ENCODE peak calls at places on chromosomes 13 and 19, in four cellular contexts. B is CD8-positive, alpha-beta memory T cell; W is stimulated activated naive B cell treated with anti-CD40 and anti-IgM and Interleukin-4, amounts not matched to agents 10 μg/mL and 1 μg/mL and 100 μg/mL, for 72 hours; K is NCI-H1092. X is an unnamed sample.

GRCh38 chr13:113882266-113882627 is 18.4 kb upstream of the GAS6 start:
- DNase-seq in W (no peak), K (no peak), B (no peak), X (no peak)

GRCh38 chr19:45076029-45076850 is at the start of gene ZNF296:
- DNase-seq in W (peak), B (peak), K (no peak), X (peak)

GRCh38 chr19:8592231-8593009 is 15.2 kb upstream of the MYO1F start:
- DNase-seq in W (peak), K (no peak), B (peak), X (peak)

GRCh38 chr13:42807236-42807635 is 25.9 kb downstream of the FAM216B start:
- DNase-seq in B (no peak), K (no peak), W (no peak), X (no peak)

GRCh38 chr13:43936630-43937029 is 56.9 kb downstream of the LACC1 start:
- DNase-seq in K (no peak), W (no peak), B (no peak), X (no peak)

GRCh38 chr13:44506719-44507118 is 69.4 kb downstream of the TSC22D1 start:
- DNase-seq in W (no peak), K (no peak), B (no peak), X (no peak)

GRCh38 chr19:38547446-38547845 is 70.3 kb downstream of the MAP4K1 start:
- DNase-seq in B (no peak), W (peak), K (no peak), X (no peak)

GRCh38 chr19:57886046-57886445 is 2.8 kb downstream of the ZNF814 start:
- DNase-seq in B (no peak), W (no peak), K (no peak), X (no peak)

GRCh38 chr13:109100705-109101104 is 471.3 kb downstream of the MYO16 start:
- DNase-seq in B (no peak), W (no peak), K (no peak), X (no peak)

GRCh38 chr13:30835442-30835841 is 70.6 kb upstream of the MEDAG start:
- DNase-seq in B (no peak), K (no peak), W (no peak), X (no peak)

GRCh38 chr19:16076154-16076957 is at the start of gene TPM4:
- DNase-seq in K (peak), B (peak), W (peak), X (peak)

GRCh38 chr19:12052571-12053169 is at the start of gene ZNF878:
- DNase-seq in K (peak), B (peak), W (peak), X (peak)

GRCh38 chr19:8127311-8127710 is 22.1 kb downstream of the FBN3 start:
- DNase-seq in K (no peak), B (no peak), W (no peak), X (no peak)

GRCh38 chr19:46697142-46697960 is 19.6 kb downstream of the PRKD2 start:
- DNase-seq in K (no peak), B (no peak), W (no peak), X (no peak)

GRCh38 chr13:92649140-92649813 is 577.3 kb upstream of the GPC6 start:
- DNase-seq in W (no peak), B (no peak), K (no peak), X (no peak)

GRCh38 chr19:54017266-54017665 is 25.8 kb downstream of the CACNG6 start:
- DNase-seq in K (no peak), B (no peak), W (no peak), X (no peak)

GRCh38 chr19:5166262-5166661 is 174.3 kb downstream of the PTPRS start:
- DNase-seq in W (no peak), B (no peak), K (no peak), X (no peak)

GRCh38 chr19:14022469-14022868 is 5.5 kb upstream of the RLN3 start:
- DNase-seq in K (no peak), W (no peak), B (no peak), X (no peak)